ENCODE peak calls at places on chromosomes 16 and 17, in ten cellular contexts. C is GM18507; L is heart right ventricle; A is prostate gland; X is T-helper 17 cell; J is stimulated activated CD8-positive, alpha-beta memory T cell treated with anti-CD3 and anti-CD28 coated beads, Interleukin-7, amount 100 ng/mL, for 1 hour; Y is activated gamma-delta T cell; D is posterior cingulate gyrus; I is lung microvascular endothelial cell; R is HS-27A. P is an unnamed sample.

GRCh38 chr17:16465861-16466338 is 26.1 kb downstream of the LRRC75A start:
- DNase-seq in A (no peak), D (no peak), Y (no peak), R (no peak), X (no peak), I (no peak), C (no peak), L (no peak), J (no peak), P (no peak)

GRCh38 chr17:17849863-17850373 is 13.1 kb upstream of the SREBF1 start:
- DNase-seq in I (peak; percentile 61), J (peak; percentile 30), L (no peak), Y (no peak), R (no peak), A (no peak), C (no peak), D (peak; percentile 36), X (peak; percentile 41), P (no peak)

GRCh38 chr17:56593741-56594527 is 435 bp downstream of the NOG start:
- DNase-seq in Y (no peak), I (peak; percentile 72), A (peak; percentile 59), X (peak; percentile 16), D (peak; percentile 56), C (no peak), J (no peak), R (peak; percentile 36), L (peak; percentile 64), P (no peak)

GRCh38 chr16:2859686-2860265 is 1.8 kb upstream of the PRSS22 start:
- DNase-seq in X (no peak), L (no peak), D (no peak), J (no peak), C (no peak), A (no peak), R (no peak), Y (no peak), I (no peak), P (no peak)

GRCh38 chr16:8959921-8960787 is 3.6 kb downstream of the USP7 start:
- DNase-seq in C (no peak), J (no peak), A (no peak), Y (no peak), I (no peak), X (no peak), R (no peak), D (no peak), L (no peak), P (no peak)

GRCh38 chr17:27551701-27552466 is 79.1 kb upstream of the LGALS9 start:
- DNase-seq in C (no peak), I (no peak), X (no peak), A (no peak), R (no peak), L (no peak), J (no peak), Y (no peak), D (no peak), P (no peak)

GRCh38 chr17:4900231-4901107 is 1.1 kb downstream of the C17orf107 start:
- DNase-seq in L (no peak), D (no peak), I (peak; percentile 63), A (no peak), Y (peak; percentile 44), X (peak; percentile 42), C (no peak), J (no peak), R (no peak), P (no peak)

GRCh38 chr16:31108035-31108793 is at the start of gene BCKDK:
- DNase-seq in L (peak; percentile 85), C (peak; percentile 71), D (peak; percentile 77), Y (peak; percentile 37), A (peak; percentile 39), I (peak; percentile 74), R (peak; percentile 51), J (peak; percentile 40), X (peak; percentile 47), P (no peak)

GRCh38 chr17:71208111-71208704 is 912.6 kb upstream of the SOX9 start:
- DNase-seq in J (no peak), L (no peak), C (no peak), D (no peak), Y (no peak), R (no peak), I (no peak), A (peak; percentile 5), X (no peak), P (no peak)

GRCh38 chr16:1351215-1351581 is 480 bp downstream of the TSR3 start:
- DNase-seq in R (no peak), I (no peak), D (no peak), Y (no peak), L (no peak), C (no peak), J (no peak), X (no peak), A (no peak), P (no peak)

GRCh38 chr17:30921544-30922196 is at the start of gene ADAP2:
- DNase-seq in J (no peak), L (peak; percentile 73), C (no peak), R (no peak), Y (no peak), X (no peak), I (peak; percentile 32), D (peak; percentile 26), A (peak; percentile 43), P (no peak)

GRCh38 chr17:72706396-72706981 is 386.0 kb downstream of the SLC39A11 start:
- DNase-seq in X (no peak), J (no peak), A (peak; percentile 43), C (no peak), I (no peak), D (no peak), Y (no peak), R (no peak), L (no peak), P (no peak)

GRCh38 chr17:7839199-7839889 is 5.3 kb downstream of the KDM6B start:
- DNase-seq in A (no peak), L (no peak), J (no peak), D (no peak), Y (no peak), C (no peak), R (no peak), I (no peak), X (no peak), P (no peak)

GRCh38 chr16:11329080-11329491 is 16.2 kb upstream of the RMI2 start:
- DNase-seq in L (no peak), I (no peak), J (no peak), D (no peak), X (no peak), C (no peak), R (no peak), Y (no peak), A (no peak), P (no peak)

GRCh38 chr17:9860851-9861250 is 35.1 kb downstream of the GLP2R start:
- DNase-seq in D (no peak), J (no peak), I (no peak), X (no peak), A (no peak), L (no peak), R (no peak), C (no peak), Y (no peak), P (no peak)

GRCh38 chr17:54996441-54996840 is 27.9 kb downstream of the STXBP4 start:
- DNase-seq in A (no peak), C (no peak), D (no peak), L (no peak), R (no peak), X (no peak), I (no peak), J (no peak), Y (no peak), P (no peak)

GRCh38 chr17:38353084-38353604 is 1.5 kb downstream of the SOCS7 start:
- DNase-seq in C (no peak), L (no peak), X (no peak), I (no peak), R (no peak), Y (no peak), J (no peak), A (no peak), D (no peak), P (no peak)

GRCh38 chr16:18832021-18832420 is 30.7 kb upstream of the ARL6IP1 start:
- DNase-seq in X (no peak), D (no peak), J (no peak), Y (no peak), R (no peak), I (no peak), C (no peak), A (no peak), L (no peak), P (no peak)

GRCh38 chr16:67111951-67112444 is 2.3 kb downstream of the PHAF1 start:
- DNase-seq in J (no peak), C (no peak), D (no peak), L (no peak), Y (no peak), R (no peak), A (no peak), X (no peak), I (no peak), P (no peak)

GRCh38 chr16:57475711-57476339 is 10.5 kb downstream of the DOK4 start:
- DNase-seq in I (peak; percentile 75), A (no peak), D (no peak), J (peak; percentile 26), Y (peak; percentile 45), C (peak; percentile 76), L (no peak), R (no peak), X (peak; percentile 59), P (peak; percentile 76)

GRCh38 chr16:76235025-76235424 is 42.2 kb upstream of the CNTNAP4 start:
- DNase-seq in J (no peak), L (no peak), C (no peak), A (no peak), R (no peak), X (no peak), Y (no peak), D (no peak), I (no peak), P (no peak)

GRCh38 chr16:11152677-11153321 is 103.2 kb downstream of the SOCS1 start:
- DNase-seq in R (no peak), C (no peak), J (no peak), D (no peak), L (no peak), A (no peak), X (no peak), Y (no peak), I (peak; percentile 11), P (no peak)

GRCh38 chr16:7482028-7482427 is 149.4 kb downstream of the RBFOX1 start:
- DNase-seq in D (peak; percentile 34), Y (no peak), C (no peak), A (no peak), X (no peak), J (no peak), R (no peak), L (no peak), I (no peak), P (no peak)

GRCh38 chr17:81523139-81524062 is 4.8 kb upstream of the FSCN2 start:
- DNase-seq in J (no peak), Y (no peak), A (no peak), I (peak; percentile 62), R (no peak), C (no peak), X (no peak), D (peak; percentile 61), L (peak; percentile 32), P (no peak)